ENCODE peak calls at places on chromosomes 12 and 14, in seven cellular contexts. H is NCI-H1092; I is fibroblast of mammary gland; D is retina; Z is stimulated activated naive CD4-positive, alpha-beta T cell; N is nephron progenitor cell; P is posterior vena cava. F is an unnamed sample.
A peak's percentile ranks its signal among the peaks of the same experiment; 100 is the strongest.

GRCh38 chr12:58633479-58633878 is 286.8 kb downstream of the LRIG3 start:
- DNase-seq in H (no peak), I (no peak), D (no peak), Z (no peak), N (no peak), P (no peak), F (no peak)

GRCh38 chr12:124551268-124552144 is 15.9 kb downstream of the NCOR2 start:
- DNase-seq in H (peak; percentile 55), I (no peak), D (peak; percentile 70), Z (no peak), N (peak; percentile 74), P (peak; percentile 93), F (peak; percentile 72)

GRCh38 chr14:54942913-54943312 is 40.3 kb upstream of the GCH1 start:
- DNase-seq in H (no peak), I (no peak), D (no peak), Z (no peak), N (no peak), P (no peak), F (no peak)

GRCh38 chr12:26939192-26939832 is 1.0 kb downstream of the FGFR1OP2 start:
- DNase-seq in H (no peak), I (peak; percentile 49), D (no peak), Z (no peak), N (no peak), P (no peak), F (no peak)

GRCh38 chr12:45674583-45674982 is 54.9 kb upstream of the ARID2 start:
- DNase-seq in H (no peak), I (peak; percentile 79), D (no peak), Z (no peak), N (no peak), P (no peak), F (no peak)

GRCh38 chr12:109134186-109134917 is 18.0 kb downstream of the ACACB start:
- DNase-seq in H (no peak), I (peak; percentile 70), D (no peak), Z (no peak), N (peak; percentile 32), P (no peak), F (no peak)

GRCh38 chr12:39660101-39660500 is 40.5 kb upstream of the ABCD2 start:
- DNase-seq in H (no peak), I (no peak), D (no peak), Z (no peak), N (no peak), P (no peak), F (no peak)

GRCh38 chr12:99707883-99708282 is 60.3 kb downstream of the GARIN6 start:
- DNase-seq in H (no peak), I (no peak), D (no peak), Z (no peak), N (no peak), P (no peak), F (no peak)

GRCh38 chr12:109250523-109250922 is 58.6 kb downstream of the FOXN4 start:
- DNase-seq in H (no peak), I (no peak), D (no peak), Z (no peak), N (no peak), P (no peak), F (no peak)

GRCh38 chr14:29144598-29144997 is 378.0 kb downstream of the FOXG1 start:
- DNase-seq in H (no peak), I (peak; percentile 99), D (no peak), Z (no peak), N (no peak), P (no peak), F (no peak)

GRCh38 chr12:124836759-124837158 is 26.9 kb downstream of the SCARB1 start:
- DNase-seq in H (no peak), I (no peak), D (no peak), Z (no peak), N (no peak), P (no peak), F (no peak)

GRCh38 chr12:49541140-49541861 is 2.5 kb downstream of the KCNH3 start:
- DNase-seq in H (no peak), I (no peak), D (no peak), Z (no peak), N (no peak), P (peak; percentile 51), F (no peak)

GRCh38 chr12:54173066-54173726 is 15.6 kb downstream of the SMUG1 start:
- DNase-seq in H (peak; percentile 88), I (peak; percentile 27), D (peak; percentile 86), Z (no peak), N (peak; percentile 74), P (no peak), F (no peak)

GRCh38 chr14:36006623-36007022 is 169.9 kb downstream of the PTCSC3 start:
- DNase-seq in H (no peak), I (no peak), D (no peak), Z (no peak), N (no peak), P (no peak), F (no peak)

GRCh38 chr14:101876539-101876938 is 87.8 kb upstream of the DYNC1H1 start:
- DNase-seq in H (no peak), I (peak; percentile 93), D (peak; percentile 20), Z (peak; percentile 56), N (no peak), P (peak; percentile 91), F (peak; percentile 40)

GRCh38 chr14:82854851-82855250 is 1321.2 kb upstream of the SEL1L start:
- DNase-seq in H (no peak), I (no peak), D (peak; percentile 20), Z (no peak), N (no peak), P (no peak), F (no peak)

GRCh38 chr12:91327889-91328288 is 145.3 kb upstream of the DCN start:
- DNase-seq in H (no peak), I (peak; percentile 64), D (no peak), Z (no peak), N (no peak), P (no peak), F (no peak)

GRCh38 chr14:104870368-104871144 is 5.5 kb downstream of the CEP170B start:
- DNase-seq in H (no peak), I (no peak), D (no peak), Z (peak; percentile 27), N (peak; percentile 66), P (peak; percentile 80), F (no peak)

GRCh38 chr14:91374287-91374880 is 43.2 kb downstream of the CCDC88C start:
- DNase-seq in H (no peak), I (no peak), D (no peak), Z (no peak), N (no peak), P (no peak), F (no peak)

GRCh38 chr14:59564356-59564755 is 12.3 kb downstream of the CCDC175 start:
- DNase-seq in H (no peak), I (no peak), D (peak; percentile 68), Z (no peak), N (no peak), P (no peak), F (no peak)

GRCh38 chr12:1932264-1932777 is 13.9 kb upstream of the CACNA2D4 start:
- DNase-seq in H (peak; percentile 56), I (peak; percentile 12), D (peak; percentile 55), Z (no peak), N (no peak), P (peak; percentile 52), F (no peak)

F was measured in NCI-H1436.